ENCODE peak calls at places on chromosomes 6 and 20, in four cellular contexts. M, Z, E and W are unnamed samples.

GRCh38 chr6:165695736-165696515 is 32.9 kb upstream of the PDE10A start:
- DNase-seq in M (no peak), Z (no peak), E (no peak), W (no peak)

GRCh38 chr20:60080401-60080800 is 122.2 kb downstream of the CDH26 start:
- DNase-seq in M (no peak), Z (no peak), E (no peak), W (no peak)

GRCh38 chr20:45969712-45970634 is 2.0 kb downstream of the ZNF335 start:
- DNase-seq in M (no peak), Z (no peak), E (no peak), W (no peak)

GRCh38 chr20:50628326-50628725 is 63.0 kb downstream of the RIPOR3 start:
- DNase-seq in M (no peak), Z (no peak), E (no peak), W (no peak)

GRCh38 chr20:44810391-44811149 is at the start of gene RIMS4:
- DNase-seq in M (no peak), Z (no peak), E (no peak), W (no peak)

GRCh38 chr6:10659697-10660348 is 34.6 kb downstream of the C6orf52 start:
- DNase-seq in M (no peak), Z (peak; percentile 64), E (no peak), W (no peak)

GRCh38 chr6:37565267-37566208 is 65.8 kb upstream of the CCDC167 start:
- DNase-seq in M (no peak), Z (no peak), E (no peak), W (no peak)

GRCh38 chr6:108127826-108128225 is 38.0 kb upstream of the NR2E1 start:
- DNase-seq in M (no peak), Z (no peak), E (no peak), W (no peak)

GRCh38 chr20:12177657-12178293 is 260.1 kb downstream of the BTBD3 start:
- DNase-seq in M (no peak), Z (no peak), E (no peak), W (no peak)

GRCh38 chr6:38012573-38012972 is 193.0 kb downstream of the ZFAND3 start:
- DNase-seq in M (no peak), Z (no peak), E (no peak), W (peak; percentile 4)

GRCh38 chr20:46350201-46350985 is 42.1 kb upstream of the CDH22 start:
- DNase-seq in M (no peak), Z (peak; percentile 55), E (peak; percentile 34), W (peak; percentile 55)

GRCh38 chr6:3868544-3868943 is 19.4 kb downstream of the FAM50B start:
- DNase-seq in M (no peak), Z (no peak), E (no peak), W (peak; percentile 52)

GRCh38 chr6:159929819-159930218 is 39.0 kb downstream of the MAS1 start:
- DNase-seq in M (no peak), Z (no peak), E (no peak), W (no peak)

GRCh38 chr6:148596886-148597455 is 149.9 kb upstream of the UST start:
- DNase-seq in M (no peak), Z (no peak), E (no peak), W (no peak)

GRCh38 chr6:11500008-11500407 is 37.5 kb upstream of the TMEM170B start:
- DNase-seq in M (no peak), Z (no peak), E (no peak), W (no peak)

GRCh38 chr6:36039113-36039512 is 11.5 kb downstream of the MAPK14 start:
- DNase-seq in M (no peak), Z (no peak), E (no peak), W (no peak)

GRCh38 chr6:1535295-1535694 is 74.4 kb upstream of the FOXC1 start:
- DNase-seq in M (no peak), Z (no peak), E (peak; percentile 67), W (no peak)

GRCh38 chr6:20404641-20405032 is 3.0 kb downstream of the E2F3 start:
- DNase-seq in M (no peak), Z (no peak), E (no peak), W (peak; percentile 34)

GRCh38 chr6:24990227-24990843 is 54.6 kb upstream of the RIPOR2 start:
- DNase-seq in M (no peak), Z (no peak), E (peak; percentile 59), W (no peak)

GRCh38 chr6:106572875-106573575 is 56.3 kb downstream of the RTN4IP1 start:
- DNase-seq in M (no peak), Z (no peak), E (no peak), W (no peak)

GRCh38 chr20:6120491-6120988 is 2.3 kb downstream of the FERMT1 start:
- DNase-seq in M (no peak), Z (no peak), E (no peak), W (no peak)

GRCh38 chr6:105804436-105804835 is 281.7 kb upstream of the PRDM1 start:
- DNase-seq in M (no peak), Z (no peak), E (no peak), W (no peak)

GRCh38 chr6:13873288-13874190 is 51.2 kb upstream of the RNF182 start:
- DNase-seq in M (peak; percentile 56), Z (peak; percentile 74), E (no peak), W (no peak)

GRCh38 chr6:45637611-45638257 is 260.0 kb upstream of the SUPT3H start:
- DNase-seq in M (no peak), Z (no peak), E (no peak), W (no peak)

GRCh38 chr6:152952045-152952444 is 30.8 kb downstream of the FBXO5 start:
- DNase-seq in M (no peak), Z (no peak), E (peak; percentile 41), W (no peak)

GRCh38 chr6:97947841-97948240 is 664.8 kb upstream of the MMS22L start:
- DNase-seq in M (no peak), Z (no peak), E (peak; percentile 2), W (no peak)

GRCh38 chr20:37411408-37412306 is 65.7 kb downstream of the SRC start:
- DNase-seq in M (no peak), Z (no peak), E (no peak), W (no peak)

GRCh38 chr6:26478985-26479278 is 21.2 kb upstream of the BTN1A1 start:
- DNase-seq in M (no peak), Z (no peak), E (no peak), W (no peak)

GRCh38 chr6:26216886-26217713 is 129.9 kb downstream of the HFE start:
- DNase-seq in M (no peak), Z (peak; percentile 89), E (no peak), W (no peak)

GRCh38 chr6:157268835-157269234 is 54.5 kb downstream of the TMEM242 start:
- DNase-seq in M (no peak), Z (no peak), E (no peak), W (no peak)

GRCh38 chr6:14452567-14453527 is 335.3 kb downstream of the CD83 start:
- DNase-seq in M (peak; percentile 26), Z (no peak), E (no peak), W (no peak)

GRCh38 chr20:53611449-53611894 is 17.8 kb upstream of the ZNF217 start:
- DNase-seq in M (no peak), Z (no peak), E (peak; percentile 95), W (peak; percentile 99)